ENCODE peak calls at places on chromosome 5, in four cellular contexts. P is GDM1, Y is Panc1, K is RPMI7951. L is an unnamed sample.

GRCh38 chr5:158590936-158591863 is 508.5 kb downstream of the EBF1 start:
- DNase-seq in K (peak), P (no peak), Y (no peak), L (no peak)

GRCh38 chr5:53151713-53152458 is 42.3 kb upstream of the MOCS2 start:
- DNase-seq in K (peak), Y (no peak), P (no peak), L (peak)

GRCh38 chr5:146042628-146043279 is 62.6 kb downstream of the PLAC8L1 start:
- DNase-seq in K (peak), Y (no peak), P (no peak), L (peak)

GRCh38 chr5:133942589-133943474 is 25.6 kb downstream of the C5orf15 start:
- DNase-seq in K (peak), Y (no peak), P (no peak), L (no peak)

GRCh38 chr5:92641031-92641962 is 939.7 kb downstream of the NR2F1-AS1 start:
- DNase-seq in Y (peak), K (peak), P (no peak), L (peak)

GRCh38 chr5:11596657-11597071 is 307.6 kb downstream of the CTNND2 start:
- DNase-seq in Y (no peak), K (no peak), P (no peak), L (no peak)

GRCh38 chr5:106797996-106798395 is 872.7 kb downstream of the EFNA5 start:
- DNase-seq in P (no peak), K (no peak), Y (no peak), L (no peak)

GRCh38 chr5:108661590-108662219 is 86.0 kb upstream of the FER start:
- DNase-seq in Y (no peak), P (no peak), K (peak), L (no peak)

GRCh38 chr5:79816014-79816413 is 126.4 kb downstream of the CMYA5 start:
- DNase-seq in Y (no peak), P (no peak), K (no peak), L (no peak)

GRCh38 chr5:87311400-87312279 is 44.0 kb downstream of the RASA1 start:
- DNase-seq in K (no peak), Y (no peak), P (no peak), L (no peak)

GRCh38 chr5:7916171-7916804 is 47.3 kb downstream of the MTRR start:
- DNase-seq in K (peak), P (no peak), Y (no peak), L (no peak)

GRCh38 chr5:37724395-37725125 is 115.3 kb downstream of the GDNF start:
- DNase-seq in K (peak), Y (no peak), P (no peak), L (peak)

GRCh38 chr5:14144586-14145355 is 1.6 kb downstream of the TRIO start:
- DNase-seq in Y (no peak), K (peak), P (peak), L (peak)

GRCh38 chr5:171437286-171437821 is 17.9 kb downstream of the FGF18 start:
- DNase-seq in P (no peak), Y (no peak), K (no peak), L (no peak)

GRCh38 chr5:127923804-127924570 is 159.6 kb upstream of the SLC12A2 start:
- DNase-seq in P (no peak), K (no peak), Y (no peak), L (no peak)

GRCh38 chr5:145237843-145238242 is 597.3 kb downstream of the PRELID2 start:
- DNase-seq in Y (peak), K (no peak), P (peak), L (no peak)

GRCh38 chr5:56129288-56129687 is 103.8 kb downstream of the ANKRD55 start:
- DNase-seq in K (no peak), P (no peak), Y (no peak), L (no peak)

GRCh38 chr5:96094904-96095303 is 133.3 kb upstream of the ELL2 start:
- DNase-seq in K (no peak), P (no peak), Y (no peak), L (no peak)

L was measured in HS-5.